ENCODE peak calls at places on chromosomes 3 and 15, in eight cellular contexts. C is lower lobe of right lung, L is A549, W is mammary epithelial cell, Y is heart left ventricle, P is GM10248, G is AG04449, H is sigmoid colon. E is an unnamed sample.

GRCh38 chr3:35305406-35305805 is 333.9 kb upstream of the ARPP21 start:
- DNase-seq in C (no peak), L (no peak), W (no peak), Y (no peak), P (no peak), G (no peak), H (no peak), E (no peak)

GRCh38 chr3:49703443-49703927 is 14.1 kb downstream of the RNF123 start:
- DNase-seq in C (peak), L (peak), W (peak), Y (peak), P (peak), G (no peak), H (peak), E (peak)

GRCh38 chr3:137509354-137510045 is 254.6 kb upstream of the SOX14 start:
- DNase-seq in C (no peak), L (no peak), W (no peak), Y (peak), P (no peak), G (no peak), H (no peak), E (peak)

GRCh38 chr15:26134152-26134551 is 271.0 kb upstream of the ATP10A start:
- DNase-seq in C (no peak), L (no peak), W (no peak), Y (no peak), P (no peak), G (no peak), H (no peak), E (no peak)

GRCh38 chr15:34116620-34117019 is 14.7 kb downstream of the PGBD4 start:
- DNase-seq in C (no peak), L (no peak), W (no peak), Y (no peak), P (no peak), G (no peak), H (no peak), E (no peak)

GRCh38 chr15:29859981-29860745 is 37.9 kb upstream of the TJP1 start:
- DNase-seq in C (no peak), L (no peak), W (peak), Y (no peak), P (no peak), G (peak), H (no peak), E (no peak)

GRCh38 chr15:71934446-71934845 is 124.1 kb downstream of the NR2E3 start:
- DNase-seq in C (no peak), L (no peak), W (peak), Y (no peak), P (no peak), G (no peak), H (no peak), E (no peak)

GRCh38 chr3:175535351-175535750 is 676.2 kb downstream of the NAALADL2 start:
- DNase-seq in C (no peak), L (no peak), W (peak), Y (no peak), P (no peak), G (no peak), H (no peak), E (no peak)

GRCh38 chr3:72342450-72342849 is 505.8 kb downstream of the SHQ1 start:
- DNase-seq in C (no peak), L (no peak), W (no peak), Y (no peak), P (no peak), G (no peak), H (no peak), E (no peak)

GRCh38 chr3:16374047-16375019 is 109.3 kb downstream of the OXNAD1 start:
- DNase-seq in C (no peak), L (no peak), W (no peak), Y (no peak), P (no peak), G (no peak), H (no peak), E (peak)

GRCh38 chr3:54262541-54262940 is 140.2 kb downstream of the CACNA2D3 start:
- DNase-seq in C (no peak), L (no peak), W (no peak), Y (no peak), P (no peak), G (no peak), H (no peak), E (no peak)

GRCh38 chr3:54600441-54601204 is 327.2 kb downstream of the LRTM1 start:
- DNase-seq in C (no peak), L (no peak), W (no peak), Y (no peak), P (no peak), G (no peak), H (no peak), E (no peak)

GRCh38 chr3:169618894-169619792 is 44.4 kb downstream of the MECOM start:
- DNase-seq in C (no peak), L (no peak), W (no peak), Y (no peak), P (no peak), G (no peak), H (no peak), E (peak)

GRCh38 chr3:10249833-10250232 is 1.6 kb downstream of the TATDN2 start:
- DNase-seq in C (no peak), L (no peak), W (no peak), Y (no peak), P (no peak), G (no peak), H (no peak), E (no peak)

GRCh38 chr3:140910860-140911259 is 30.8 kb upstream of the SLC25A36 start:
- DNase-seq in C (no peak), L (peak), W (no peak), Y (no peak), P (no peak), G (no peak), H (no peak), E (no peak)

GRCh38 chr3:55337641-55338174 is 149.4 kb downstream of the WNT5A start:
- DNase-seq in C (no peak), L (no peak), W (no peak), Y (no peak), P (no peak), G (no peak), H (no peak), E (no peak)

GRCh38 chr3:123960791-123961507 is at the start of gene CCDC14:
- DNase-seq in C (peak), L (peak), W (peak), Y (peak), P (peak), G (peak), H (peak), E (peak)

GRCh38 chr3:63945558-63946096 is 33.4 kb upstream of the SCAANT1 start:
- DNase-seq in C (no peak), L (no peak), W (no peak), Y (no peak), P (no peak), G (no peak), H (no peak), E (no peak)

GRCh38 chr15:61888074-61888780 is 172.0 kb downstream of the VPS13C start:
- DNase-seq in C (no peak), L (no peak), W (no peak), Y (no peak), P (no peak), G (no peak), H (no peak), E (no peak)

GRCh38 chr3:156005698-156006097 is 114.7 kb upstream of the KCNAB1 start:
- DNase-seq in C (no peak), L (no peak), W (no peak), Y (no peak), P (no peak), G (no peak), H (no peak), E (no peak)

GRCh38 chr15:76974456-76975083 is 20.4 kb upstream of the PSTPIP1 start:
- DNase-seq in C (no peak), L (no peak), W (no peak), Y (no peak), P (no peak), G (no peak), H (no peak), E (no peak)

GRCh38 chr15:43150171-43150929 is 17.0 kb downstream of the TMEM62 start:
- DNase-seq in C (no peak), L (peak), W (peak), Y (no peak), P (no peak), G (peak), H (no peak), E (no peak)

GRCh38 chr15:85614059-85614458 is 180.7 kb downstream of the KLHL25 start:
- DNase-seq in C (no peak), L (no peak), W (no peak), Y (no peak), P (no peak), G (no peak), H (no peak), E (no peak)

GRCh38 chr3:14652-15051 is 181.9 kb upstream of the CHL1 start:
- DNase-seq in C (no peak), L (no peak), W (peak), Y (no peak), P (no peak), G (no peak), H (no peak), E (no peak)

GRCh38 chr3:46845397-46845859 is 17.8 kb downstream of the MYL3 start:
- DNase-seq in C (peak), L (no peak), W (peak), Y (peak), P (no peak), G (no peak), H (peak), E (peak)

DNA sequence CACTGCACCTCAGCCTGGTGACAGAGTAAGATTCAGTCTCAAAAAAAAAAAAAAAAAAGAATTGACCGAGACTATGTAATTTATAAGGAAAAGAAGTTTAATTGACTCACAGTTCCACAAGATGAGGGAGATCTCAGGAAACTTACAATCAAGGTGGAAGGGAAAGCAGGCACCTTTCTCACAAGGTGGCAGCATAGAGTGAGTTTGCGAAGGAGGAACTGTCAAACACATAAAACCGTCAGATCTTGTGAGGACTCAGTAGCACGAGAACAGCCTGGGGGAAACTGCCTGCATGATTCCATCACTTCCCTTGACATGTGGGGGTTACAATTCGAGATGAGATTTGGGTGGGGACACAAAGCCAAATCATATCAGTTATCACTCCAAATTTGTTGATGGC is 380.9 kb downstream of the EDEM1 start:
- DNase-seq in C (no peak), L (peak), W (peak), Y (no peak), P (no peak), G (no peak), H (no peak), E (peak)
- TF ChIP-seq CTCF in C (no peak), L (peak), W (no peak), Y (no peak), P (peak), G (no peak), H (no peak), E (peak)

DNA sequence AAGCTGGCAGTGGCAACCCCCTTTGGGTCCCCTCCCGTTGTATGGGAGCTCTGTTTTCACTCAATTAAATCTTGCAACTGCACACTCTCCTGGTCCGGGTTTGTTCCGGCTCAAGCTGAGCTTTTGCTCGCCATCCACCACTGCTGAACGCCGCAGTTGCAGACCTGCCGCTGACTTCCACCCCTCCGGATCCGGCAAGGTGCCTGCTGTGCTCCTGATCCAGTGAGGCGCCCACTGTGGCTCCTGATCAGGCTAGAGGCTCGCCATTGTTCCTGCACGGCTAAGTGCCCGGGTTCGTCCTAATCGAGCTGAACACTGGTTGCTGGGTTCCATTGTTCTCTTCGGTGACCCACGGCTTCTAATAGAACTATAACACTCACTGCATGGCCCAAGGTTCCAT is 22.8 kb downstream of the CHST2 start:
- DNase-seq in C (no peak), L (no peak), W (no peak), Y (no peak), P (no peak), G (no peak), H (no peak), E (no peak)
- TF ChIP-seq CTCF in C (no peak), L (no peak), W (no peak), Y (no peak), P (no peak), G (no peak), H (no peak), E (no peak)

GRCh38 chr3:50862221-50862620 is 187.5 kb downstream of the DOCK3 start:
- DNase-seq in C (no peak), L (peak), W (no peak), Y (no peak), P (no peak), G (no peak), H (no peak), E (no peak)
- TF ChIP-seq CTCF in C (no peak), L (no peak), W (no peak), Y (no peak), P (no peak), G (no peak), H (no peak), E (no peak)

DNA sequence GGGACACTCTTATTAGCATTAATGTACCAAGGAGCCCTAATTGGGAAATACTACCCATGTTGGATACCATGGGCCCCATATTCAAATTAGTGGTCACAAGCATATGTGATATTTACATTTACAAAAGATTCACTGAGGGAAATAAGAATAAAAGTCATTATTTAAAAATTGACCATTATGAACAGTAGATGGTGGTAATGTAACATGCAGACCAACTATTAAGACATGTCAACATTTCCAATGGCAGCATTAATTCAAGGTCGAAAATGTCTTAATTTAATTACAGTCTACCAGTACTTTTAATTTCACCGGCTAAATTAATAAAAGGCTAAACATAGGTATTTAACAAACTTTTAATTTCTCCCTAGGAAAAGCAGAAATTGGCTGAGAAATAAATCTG is 26.3 kb downstream of the NEK11 start:
- DNase-seq in C (no peak), L (no peak), W (no peak), Y (no peak), P (no peak), G (no peak), H (no peak), E (no peak)
- TF ChIP-seq CTCF in C (no peak), L (peak), W (peak), Y (peak), P (no peak), G (no peak), H (no peak), E (no peak)

DNA sequence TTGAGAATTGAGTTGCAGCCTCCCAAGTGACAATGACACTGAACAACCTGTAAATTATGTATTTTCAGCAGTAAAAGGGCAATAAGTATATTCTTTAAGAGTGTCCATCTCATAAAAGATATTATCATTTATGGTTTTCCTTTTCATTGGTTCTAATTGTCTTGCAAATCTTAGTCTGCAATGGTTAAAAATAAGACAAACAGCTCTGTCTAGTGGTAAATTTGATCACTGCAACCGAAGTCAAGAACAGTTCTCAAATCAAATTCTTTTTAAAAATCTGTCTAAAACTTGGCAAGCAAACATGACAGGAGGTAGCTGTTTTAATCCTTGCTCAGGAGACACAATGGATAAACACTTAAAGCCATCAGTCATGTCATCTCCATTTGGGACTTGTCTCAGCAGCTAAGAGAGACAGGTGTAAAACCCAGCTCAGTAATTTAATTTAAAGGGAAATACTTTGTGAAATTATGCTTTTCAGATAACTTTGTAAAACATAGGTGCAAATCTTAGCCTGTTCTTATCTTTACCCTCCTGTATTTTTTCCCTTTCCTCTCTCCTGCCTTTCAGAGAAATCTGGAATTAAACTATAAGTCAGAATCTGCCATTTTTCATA is 150.3 kb upstream of the ARHGEF26 start:
- DNase-seq in C (no peak), L (peak), W (no peak), Y (no peak), P (no peak), G (no peak), H (no peak), E (no peak)
- TF ChIP-seq CTCF in C (peak), L (peak), W (peak), Y (peak), P (peak), G (peak), H (peak), E (peak)

DNA sequence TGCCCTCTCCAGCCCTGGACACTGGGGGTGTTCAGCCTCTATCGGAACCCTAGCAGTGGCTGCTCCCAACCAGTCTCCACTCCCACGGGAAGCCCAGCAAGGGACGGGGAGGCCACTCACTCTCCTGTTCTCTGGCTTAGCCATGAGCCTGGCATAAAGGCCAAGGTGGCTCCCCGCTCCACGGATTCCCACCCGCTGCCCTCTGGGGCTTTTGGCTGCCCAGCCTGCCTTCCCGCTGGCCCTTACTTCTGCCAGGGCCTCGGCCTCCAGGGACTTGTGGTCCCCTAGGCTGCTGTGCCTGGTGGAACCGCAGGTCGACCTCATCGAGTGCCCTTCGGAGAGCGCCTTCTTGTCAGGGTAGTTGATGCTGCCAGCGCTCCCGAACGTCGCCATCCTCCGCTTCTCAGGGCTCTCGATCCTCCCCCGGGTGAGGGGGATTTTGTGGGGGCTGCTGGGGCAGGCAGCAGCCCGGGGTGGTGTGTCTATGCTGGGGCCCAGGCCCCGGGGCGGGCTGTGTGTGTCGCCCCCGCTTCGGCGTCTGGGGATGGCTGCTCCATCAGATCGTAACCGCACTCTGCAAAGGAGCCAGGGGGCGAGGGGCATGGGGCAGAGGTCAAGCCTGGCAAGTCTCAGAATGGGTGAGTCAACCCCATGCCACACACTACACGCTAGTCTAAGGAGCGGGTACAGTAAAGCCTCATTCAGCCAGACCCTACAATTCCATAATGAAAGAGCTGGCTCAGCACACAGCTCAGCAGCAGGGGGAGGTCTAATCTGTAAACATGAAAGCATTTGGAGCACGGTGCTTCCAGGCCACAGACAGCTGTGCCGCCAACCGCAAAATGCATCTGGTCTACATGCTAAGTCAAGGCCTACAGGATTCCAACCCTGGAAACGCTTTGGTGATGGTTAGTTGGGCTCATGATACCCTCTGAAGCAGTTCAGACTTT is 27.3 kb upstream of the RAD18 start:
- DNase-seq in C (no peak), L (no peak), W (no peak), Y (no peak), P (no peak), G (peak), H (no peak), E (no peak)
- TF ChIP-seq CTCF in C (no peak), L (no peak), W (no peak), Y (no peak), P (no peak), G (peak), H (no peak), E (no peak)

DNA sequence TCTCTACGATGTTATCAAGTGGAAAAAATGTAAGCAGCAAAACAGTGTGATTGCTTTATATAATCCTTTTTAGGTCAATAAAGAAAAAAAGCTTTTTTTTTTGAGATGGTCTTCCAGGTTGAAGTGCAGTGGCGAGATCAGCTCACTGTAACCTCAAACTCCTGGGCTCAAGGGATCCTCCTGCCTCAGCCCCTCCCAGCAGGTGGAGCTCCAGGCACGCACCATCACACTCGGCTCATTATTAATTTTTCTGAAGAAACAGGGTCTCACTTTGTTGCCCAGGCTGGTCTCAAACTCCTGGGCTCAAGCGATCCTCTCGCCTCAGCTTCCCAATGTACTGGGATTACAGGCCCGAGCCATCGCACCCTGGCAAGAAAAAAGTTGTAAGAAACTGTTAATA is 17.3 kb downstream of the RNF168 start:
- DNase-seq in C (no peak), L (no peak), W (no peak), Y (no peak), P (no peak), G (no peak), H (no peak), E (no peak)
- TF ChIP-seq CTCF in C (peak), L (peak), W (peak), Y (peak), P (peak), G (peak), H (no peak), E (no peak)

DNA sequence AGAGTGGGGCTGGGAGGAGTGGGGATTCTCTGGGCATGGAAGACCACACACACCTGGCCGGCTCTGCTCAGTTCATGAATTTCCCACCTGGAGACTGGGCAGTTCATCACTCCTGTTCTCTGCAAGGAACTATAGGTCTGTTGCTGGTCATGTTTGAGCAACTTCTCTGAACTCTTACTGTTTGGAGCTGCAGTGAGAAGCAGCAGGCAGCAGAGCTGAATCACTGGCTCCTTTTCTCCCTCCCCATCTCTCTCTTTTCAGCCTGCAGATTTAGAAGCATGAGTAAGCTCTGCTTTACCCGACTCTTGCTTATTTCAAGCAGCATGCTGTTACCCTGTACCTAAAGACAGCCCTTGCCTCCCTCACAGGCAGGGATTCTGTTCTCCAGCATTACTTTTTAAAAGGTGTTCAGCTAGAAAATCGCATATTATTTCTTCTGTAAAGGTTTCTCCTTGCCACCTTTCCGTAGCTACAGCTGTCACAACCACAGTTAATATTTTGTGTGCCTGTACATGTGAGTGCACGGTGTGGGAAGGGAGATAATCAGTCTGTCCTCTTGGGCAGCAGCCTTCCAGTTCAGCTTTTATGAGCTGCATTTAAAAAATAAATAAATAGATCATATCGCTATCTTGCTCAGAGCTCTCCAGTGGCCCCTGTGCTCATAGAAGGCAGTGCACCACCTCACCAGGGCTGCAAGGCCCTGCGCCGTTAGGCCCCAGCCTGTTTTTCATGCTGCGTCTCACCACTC is 131.6 kb downstream of the CHCHD6 start:
- DNase-seq in C (no peak), L (peak), W (peak), Y (no peak), P (no peak), G (no peak), H (peak), E (no peak)
- TF ChIP-seq CTCF in C (no peak), L (no peak), W (no peak), Y (no peak), P (no peak), G (peak), H (no peak), E (no peak)

E was measured in nephron progenitor cell.